ENCODE peak calls at places on chromosomes 12 and 14, in eight cellular contexts. J is head of caudate nucleus; O is H54; E is activated CD4-positive, alpha-beta T cell treated with anti-CD3 and anti-CD28 coated beads, Interleukin-2, amount 10 ng/mL, durations not matched to agents 7 days and 5 days; R is heart left ventricle; U is GM03348; I is prostate gland; Q is H9. W is an unnamed sample.

GRCh38 chr12:48189331-48190125 is 6.1 kb downstream of the CCDC184 start:
- DNase-seq in J (peak), O (peak), E (peak), R (no peak), U (peak), I (peak), Q (peak), W (peak)

GRCh38 chr12:93380480-93381121 is 2.9 kb downstream of the NUDT4 start:
- DNase-seq in J (no peak), O (no peak), E (no peak), R (no peak), U (peak), I (no peak), Q (no peak), W (peak)

GRCh38 chr14:67746927-67747326 is 45.2 kb downstream of the RDH12 start:
- DNase-seq in J (no peak), O (no peak), E (no peak), R (no peak), U (no peak), I (no peak), Q (no peak), W (no peak)

GRCh38 chr12:52896190-52897100 is 8.4 kb downstream of the KRT8 start:
- DNase-seq in J (no peak), O (no peak), E (no peak), R (no peak), U (no peak), I (no peak), Q (no peak), W (no peak)

GRCh38 chr12:47995976-47996375 is 8.3 kb downstream of the COL2A1 start:
- DNase-seq in J (no peak), O (no peak), E (no peak), R (no peak), U (peak), I (peak), Q (no peak), W (no peak)

GRCh38 chr14:76720382-76720813 is 40.9 kb upstream of the VASH1 start:
- DNase-seq in J (peak), O (peak), E (no peak), R (peak), U (peak), I (no peak), Q (peak), W (peak)

GRCh38 chr14:100902295-100902694 is 1.2 kb downstream of the RTL1 start:
- DNase-seq in J (no peak), O (no peak), E (no peak), R (no peak), U (no peak), I (no peak), Q (peak), W (no peak)

GRCh38 chr14:95185452-95186392 is 28.4 kb upstream of the DICER1 start:
- DNase-seq in J (no peak), O (no peak), E (no peak), R (peak), U (peak), I (no peak), Q (no peak), W (no peak)

GRCh38 chr14:81511110-81511900 is 22.3 kb downstream of the SEL1L start:
- DNase-seq in J (no peak), O (no peak), E (no peak), R (no peak), U (no peak), I (no peak), Q (no peak), W (peak)

GRCh38 chr12:132475304-132476037 is 14.5 kb upstream of the FBRSL1 start:
- DNase-seq in J (no peak), O (no peak), E (peak), R (peak), U (peak), I (no peak), Q (no peak), W (no peak)

GRCh38 chr12:110546339-110546738 is 36.8 kb downstream of the PPTC7 start:
- DNase-seq in J (no peak), O (peak), E (no peak), R (no peak), U (peak), I (no peak), Q (no peak), W (peak)

GRCh38 chr12:64006211-64006610 is 161.7 kb downstream of the SRGAP1 start:
- DNase-seq in J (no peak), O (no peak), E (no peak), R (no peak), U (peak), I (no peak), Q (no peak), W (no peak)

GRCh38 chr14:65599375-65599774 is 186.8 kb downstream of the FUT8 start:
- DNase-seq in J (no peak), O (no peak), E (no peak), R (no peak), U (peak), I (no peak), Q (no peak), W (no peak)

GRCh38 chr12:111431772-111432171 is 26.0 kb downstream of the SH2B3 start:
- DNase-seq in J (no peak), O (no peak), E (no peak), R (no peak), U (no peak), I (no peak), Q (no peak), W (peak)

GRCh38 chr12:120103371-120103770 is 13.2 kb downstream of the RAB35 start:
- DNase-seq in J (no peak), O (no peak), E (no peak), R (no peak), U (no peak), I (no peak), Q (no peak), W (no peak)

GRCh38 chr12:94140556-94140955 is 7.8 kb upstream of the PLXNC1 start:
- DNase-seq in J (no peak), O (no peak), E (peak), R (peak), U (no peak), I (no peak), Q (peak), W (peak)

GRCh38 chr12:122204829-122205589 is 1.5 kb downstream of the B3GNT4 start:
- DNase-seq in J (no peak), O (no peak), E (no peak), R (no peak), U (no peak), I (no peak), Q (no peak), W (no peak)

GRCh38 chr12:50862316-50862715 is 19.6 kb downstream of the TMPRSS12 start:
- DNase-seq in J (no peak), O (peak), E (no peak), R (no peak), U (peak), I (no peak), Q (no peak), W (no peak)